ENCODE peak calls at places on chromosomes 2 and 18, in eight cellular contexts. One of them, this sample, is unnamed.

GRCh38 chr2:47559079-47559684 is 156.2 kb downstream of the MSH2 start:
- DNase-seq in ELR: peak
- DNase-seq in fibroblast of the aortic adventitia: peak
- DNase-seq in brain microvascular endothelial cell: peak
- DNase-seq in mucosa of gallbladder: no peak
- DNase-seq in smooth muscle cell of the brain vasculature: no peak
- DNase-seq in amniotic stem cell: no peak
- DNase-seq in activated CD4-positive, alpha-beta memory T cell treated with anti-CD3 and anti-CD28 coated beads, Interleukin-2, amount 10 ng/mL, durations not matched to agents 7 days and 5 days: no peak
- DNase-seq in this sample: no peak

GRCh38 chr18:7205346-7205745 is 25.5 kb upstream of the LRRC30 start:
- DNase-seq in mucosa of gallbladder: no peak
- DNase-seq in ELR: no peak
- DNase-seq in activated CD4-positive, alpha-beta memory T cell treated with anti-CD3 and anti-CD28 coated beads, Interleukin-2, amount 10 ng/mL, durations not matched to agents 7 days and 5 days: no peak
- DNase-seq in fibroblast of the aortic adventitia: no peak
- DNase-seq in smooth muscle cell of the brain vasculature: no peak
- DNase-seq in brain microvascular endothelial cell: no peak
- DNase-seq in amniotic stem cell: no peak
- DNase-seq in this sample: no peak

GRCh38 chr2:237459226-237459625 is 27.8 kb upstream of the MLPH start:
- DNase-seq in ELR: no peak
- DNase-seq in fibroblast of the aortic adventitia: peak
- DNase-seq in brain microvascular endothelial cell: no peak
- DNase-seq in activated CD4-positive, alpha-beta memory T cell treated with anti-CD3 and anti-CD28 coated beads, Interleukin-2, amount 10 ng/mL, durations not matched to agents 7 days and 5 days: no peak
- DNase-seq in smooth muscle cell of the brain vasculature: no peak
- DNase-seq in mucosa of gallbladder: no peak
- DNase-seq in amniotic stem cell: no peak
- DNase-seq in this sample: no peak

GRCh38 chr2:119461811-119462210 is 30.2 kb downstream of the TMEM37 start:
- DNase-seq in mucosa of gallbladder: no peak
- DNase-seq in activated CD4-positive, alpha-beta memory T cell treated with anti-CD3 and anti-CD28 coated beads, Interleukin-2, amount 10 ng/mL, durations not matched to agents 7 days and 5 days: no peak
- DNase-seq in amniotic stem cell: no peak
- DNase-seq in ELR: no peak
- DNase-seq in fibroblast of the aortic adventitia: no peak
- DNase-seq in smooth muscle cell of the brain vasculature: no peak
- DNase-seq in brain microvascular endothelial cell: no peak
- DNase-seq in this sample: no peak

GRCh38 chr2:72864500-72864899 is 22.7 kb upstream of the SPR start:
- DNase-seq in smooth muscle cell of the brain vasculature: no peak
- DNase-seq in activated CD4-positive, alpha-beta memory T cell treated with anti-CD3 and anti-CD28 coated beads, Interleukin-2, amount 10 ng/mL, durations not matched to agents 7 days and 5 days: no peak
- DNase-seq in mucosa of gallbladder: no peak
- DNase-seq in ELR: peak
- DNase-seq in fibroblast of the aortic adventitia: peak
- DNase-seq in amniotic stem cell: peak
- DNase-seq in brain microvascular endothelial cell: peak
- DNase-seq in this sample: no peak

GRCh38 chr18:59743561-59743960 is 46.3 kb upstream of the CCBE1 start:
- DNase-seq in smooth muscle cell of the brain vasculature: no peak
- DNase-seq in amniotic stem cell: no peak
- DNase-seq in fibroblast of the aortic adventitia: peak
- DNase-seq in ELR: no peak
- DNase-seq in activated CD4-positive, alpha-beta memory T cell treated with anti-CD3 and anti-CD28 coated beads, Interleukin-2, amount 10 ng/mL, durations not matched to agents 7 days and 5 days: no peak
- DNase-seq in brain microvascular endothelial cell: peak
- DNase-seq in mucosa of gallbladder: no peak
- DNase-seq in this sample: no peak

GRCh38 chr2:861655-862355 is 88.8 kb upstream of the SNTG2 start:
- DNase-seq in brain microvascular endothelial cell: no peak
- DNase-seq in smooth muscle cell of the brain vasculature: no peak
- DNase-seq in mucosa of gallbladder: no peak
- DNase-seq in amniotic stem cell: no peak
- DNase-seq in fibroblast of the aortic adventitia: no peak
- DNase-seq in ELR: no peak
- DNase-seq in activated CD4-positive, alpha-beta memory T cell treated with anti-CD3 and anti-CD28 coated beads, Interleukin-2, amount 10 ng/mL, durations not matched to agents 7 days and 5 days: no peak
- DNase-seq in this sample: no peak

GRCh38 chr2:179443175-179443574 is 178.5 kb upstream of the SESTD1 start:
- DNase-seq in brain microvascular endothelial cell: no peak
- DNase-seq in mucosa of gallbladder: no peak
- DNase-seq in activated CD4-positive, alpha-beta memory T cell treated with anti-CD3 and anti-CD28 coated beads, Interleukin-2, amount 10 ng/mL, durations not matched to agents 7 days and 5 days: no peak
- DNase-seq in amniotic stem cell: no peak
- DNase-seq in fibroblast of the aortic adventitia: no peak
- DNase-seq in smooth muscle cell of the brain vasculature: no peak
- DNase-seq in ELR: no peak
- DNase-seq in this sample: no peak

GRCh38 chr2:240982821-240983281 is 15.6 kb upstream of the SNED1 start:
- DNase-seq in mucosa of gallbladder: no peak
- DNase-seq in activated CD4-positive, alpha-beta memory T cell treated with anti-CD3 and anti-CD28 coated beads, Interleukin-2, amount 10 ng/mL, durations not matched to agents 7 days and 5 days: no peak
- DNase-seq in fibroblast of the aortic adventitia: no peak
- DNase-seq in smooth muscle cell of the brain vasculature: no peak
- DNase-seq in brain microvascular endothelial cell: no peak
- DNase-seq in amniotic stem cell: no peak
- DNase-seq in ELR: no peak
- DNase-seq in this sample: no peak

GRCh38 chr18:63299837-63300787 is 19.5 kb downstream of the BCL2 start:
- DNase-seq in mucosa of gallbladder: no peak
- DNase-seq in smooth muscle cell of the brain vasculature: no peak
- DNase-seq in activated CD4-positive, alpha-beta memory T cell treated with anti-CD3 and anti-CD28 coated beads, Interleukin-2, amount 10 ng/mL, durations not matched to agents 7 days and 5 days: peak
- DNase-seq in fibroblast of the aortic adventitia: no peak
- DNase-seq in amniotic stem cell: no peak
- DNase-seq in ELR: no peak
- DNase-seq in brain microvascular endothelial cell: peak
- DNase-seq in this sample: no peak

GRCh38 chr2:162086904-162087303 is 12.9 kb upstream of the DPP4 start:
- DNase-seq in smooth muscle cell of the brain vasculature: no peak
- DNase-seq in mucosa of gallbladder: no peak
- DNase-seq in amniotic stem cell: no peak
- DNase-seq in activated CD4-positive, alpha-beta memory T cell treated with anti-CD3 and anti-CD28 coated beads, Interleukin-2, amount 10 ng/mL, durations not matched to agents 7 days and 5 days: no peak
- DNase-seq in fibroblast of the aortic adventitia: peak
- DNase-seq in ELR: peak
- DNase-seq in brain microvascular endothelial cell: no peak
- DNase-seq in this sample: no peak